ENCODE peak calls at places on chromosomes 16 and 17, in six cellular contexts. X is stimulated activated CD4-positive, alpha-beta T cell treated with anti-CD3 and anti-CD28 coated beads, Interleukin-1b, Interleukin-23, amount 100 ng/mL, for 1 hour; D is transverse colon; V is tibial nerve; A is naive thymus-derived CD8-positive, alpha-beta T cell; T is AG09309. N is an unnamed sample.

GRCh38 chr17:7932483-7932891 is 481 bp downstream of the CNTROB start:
- DNase-seq in T (no peak), D (peak), X (no peak), A (no peak), V (peak), N (no peak)

GRCh38 chr17:20074001-20074400 is 64.8 kb downstream of the SPECC1 start:
- DNase-seq in X (no peak), T (no peak), D (no peak), A (no peak), V (no peak), N (no peak)

GRCh38 chr16:84503751-84504395 is 586 bp downstream of the MEAK7 start:
- DNase-seq in D (no peak), V (no peak), T (no peak), A (no peak), X (no peak), N (no peak)

GRCh38 chr17:17683710-17684365 is 2.6 kb downstream of the RAI1 start:
- DNase-seq in V (no peak), D (no peak), A (no peak), T (no peak), X (no peak), N (no peak)

GRCh38 chr16:80852261-80852872 is 48.0 kb upstream of the CDYL2 start:
- DNase-seq in T (no peak), X (no peak), A (no peak), D (peak), V (no peak), N (no peak)

GRCh38 chr16:8869212-8869987 is 594 bp upstream of the CARHSP1 start:
- DNase-seq in V (no peak), X (no peak), D (no peak), T (no peak), A (no peak), N (no peak)

GRCh38 chr17:6708357-6708961 is 4.7 kb downstream of the SLC13A5 start:
- DNase-seq in V (no peak), X (no peak), T (no peak), A (no peak), D (no peak), N (no peak)

GRCh38 chr16:30414159-30414558 is 6.8 kb downstream of the ZNF771 start:
- DNase-seq in X (no peak), A (no peak), T (no peak), D (no peak), V (no peak), N (peak)

GRCh38 chr17:5413682-5414081 is 5.8 kb downstream of the NUP88 start:
- DNase-seq in D (no peak), X (no peak), V (no peak), T (peak), A (no peak), N (no peak)

GRCh38 chr17:35138218-35138617 is 3.9 kb downstream of the NLE1 start:
- DNase-seq in V (no peak), A (no peak), D (no peak), T (no peak), X (no peak), N (no peak)

GRCh38 chr17:34226011-34226410 is 29.1 kb upstream of the CCL2 start:
- DNase-seq in V (no peak), T (no peak), D (no peak), A (no peak), X (no peak), N (no peak)

GRCh38 chr17:44381810-44382209 is 7.6 kb downstream of the ITGA2B start:
- DNase-seq in T (no peak), A (no peak), X (no peak), D (no peak), V (no peak), N (no peak)